ENCODE peak calls at places on chromosome 12, in six cellular contexts. One of them, this sample, is unnamed.

GRCh38 chr12:88325076-88325827 is 183.1 kb downstream of the TMTC3 start:
- DNase-seq in pancreas: no peak
- DNase-seq in CD4-positive, alpha-beta memory T cell: no peak
- DNase-seq in esophagus squamous epithelium: no peak
- DNase-seq in tibial artery: no peak
- DNase-seq in cardiac muscle cell: peak; percentile 76
- DNase-seq in this sample: no peak

GRCh38 chr12:116370886-116371580 is 93.5 kb upstream of the MED13L start:
- DNase-seq in cardiac muscle cell: no peak
- DNase-seq in pancreas: no peak
- DNase-seq in esophagus squamous epithelium: no peak
- DNase-seq in CD4-positive, alpha-beta memory T cell: no peak
- DNase-seq in tibial artery: no peak
- DNase-seq in this sample: no peak

GRCh38 chr12:31035226-31035625 is 38.4 kb upstream of the DDX11 start:
- DNase-seq in CD4-positive, alpha-beta memory T cell: no peak
- DNase-seq in pancreas: no peak
- DNase-seq in cardiac muscle cell: no peak
- DNase-seq in esophagus squamous epithelium: no peak
- DNase-seq in tibial artery: no peak
- DNase-seq in this sample: no peak

GRCh38 chr12:102948941-102949352 is 8.5 kb upstream of the ASCL1 start:
- DNase-seq in esophagus squamous epithelium: no peak
- DNase-seq in tibial artery: no peak
- DNase-seq in CD4-positive, alpha-beta memory T cell: peak; percentile 21
- DNase-seq in cardiac muscle cell: peak; percentile 60
- DNase-seq in pancreas: no peak
- DNase-seq in this sample: no peak

GRCh38 chr12:116698554-116698953 is 39.3 kb downstream of the SPRING1 start:
- DNase-seq in CD4-positive, alpha-beta memory T cell: no peak
- DNase-seq in esophagus squamous epithelium: no peak
- DNase-seq in pancreas: no peak
- DNase-seq in cardiac muscle cell: no peak
- DNase-seq in tibial artery: no peak
- DNase-seq in this sample: no peak

GRCh38 chr12:6205144-6205539 is 4.9 kb downstream of the CD9 start:
- DNase-seq in tibial artery: peak; percentile 83
- DNase-seq in cardiac muscle cell: peak; percentile 50
- DNase-seq in CD4-positive, alpha-beta memory T cell: no peak
- DNase-seq in esophagus squamous epithelium: no peak
- DNase-seq in pancreas: no peak
- DNase-seq in this sample: no peak

GRCh38 chr12:42143401-42144173 is 1.1 kb downstream of the GXYLT1 start:
- DNase-seq in tibial artery: no peak
- DNase-seq in cardiac muscle cell: peak; percentile 42
- DNase-seq in CD4-positive, alpha-beta memory T cell: peak; percentile 2
- DNase-seq in esophagus squamous epithelium: no peak
- DNase-seq in pancreas: no peak
- DNase-seq in this sample: no peak

GRCh38 chr12:121754836-121755235 is 38.7 kb downstream of the RHOF start:
- DNase-seq in CD4-positive, alpha-beta memory T cell: no peak
- DNase-seq in cardiac muscle cell: no peak
- DNase-seq in esophagus squamous epithelium: no peak
- DNase-seq in tibial artery: no peak
- DNase-seq in pancreas: no peak
- DNase-seq in this sample: no peak

GRCh38 chr12:64440100-64440499 is 11.8 kb upstream of the TBK1 start:
- DNase-seq in CD4-positive, alpha-beta memory T cell: no peak
- DNase-seq in tibial artery: no peak
- DNase-seq in esophagus squamous epithelium: no peak
- DNase-seq in pancreas: no peak
- DNase-seq in cardiac muscle cell: no peak
- DNase-seq in this sample: no peak

GRCh38 chr12:66693901-66694513 is 15.1 kb upstream of the GRIP1 start:
- DNase-seq in tibial artery: no peak
- DNase-seq in CD4-positive, alpha-beta memory T cell: peak; percentile 33
- DNase-seq in pancreas: no peak
- DNase-seq in esophagus squamous epithelium: no peak
- DNase-seq in cardiac muscle cell: peak; percentile 77
- DNase-seq in this sample: peak; percentile 35

GRCh38 chr12:20194171-20194570 is 174.2 kb upstream of the PDE3A start:
- DNase-seq in tibial artery: no peak
- DNase-seq in CD4-positive, alpha-beta memory T cell: no peak
- DNase-seq in cardiac muscle cell: peak; percentile 69
- DNase-seq in pancreas: no peak
- DNase-seq in esophagus squamous epithelium: no peak
- DNase-seq in this sample: no peak

GRCh38 chr12:26978801-26979200 is 35.4 kb downstream of the TM7SF3 start:
- DNase-seq in tibial artery: no peak
- DNase-seq in pancreas: no peak
- DNase-seq in CD4-positive, alpha-beta memory T cell: no peak
- DNase-seq in esophagus squamous epithelium: no peak
- DNase-seq in cardiac muscle cell: no peak
- DNase-seq in this sample: no peak

GRCh38 chr12:45991289-45992249 is 1.2 kb upstream of the SCAF11 start:
- DNase-seq in esophagus squamous epithelium: peak; percentile 40
- DNase-seq in CD4-positive, alpha-beta memory T cell: peak; percentile 79
- DNase-seq in tibial artery: peak; percentile 87
- DNase-seq in cardiac muscle cell: peak; percentile 61
- DNase-seq in pancreas: peak; percentile 87
- DNase-seq in this sample: peak; percentile 82

GRCh38 chr12:116302200-116303075 is 24.9 kb upstream of the MED13L start:
- DNase-seq in esophagus squamous epithelium: no peak
- DNase-seq in pancreas: no peak
- DNase-seq in cardiac muscle cell: no peak
- DNase-seq in tibial artery: no peak
- DNase-seq in CD4-positive, alpha-beta memory T cell: no peak
- DNase-seq in this sample: no peak

GRCh38 chr12:666766-667308 is 3.6 kb upstream of the NINJ2 start:
- DNase-seq in esophagus squamous epithelium: no peak
- DNase-seq in tibial artery: no peak
- DNase-seq in CD4-positive, alpha-beta memory T cell: peak; percentile 66
- DNase-seq in pancreas: no peak
- DNase-seq in cardiac muscle cell: no peak
- DNase-seq in this sample: no peak

GRCh38 chr12:34119366-34119765 is 97.1 kb downstream of the ALG10 start:
- DNase-seq in CD4-positive, alpha-beta memory T cell: no peak
- DNase-seq in tibial artery: no peak
- DNase-seq in esophagus squamous epithelium: no peak
- DNase-seq in pancreas: no peak
- DNase-seq in cardiac muscle cell: no peak
- DNase-seq in this sample: no peak

GRCh38 chr12:120215357-120215735 is 14.4 kb upstream of the RPLP0 start:
- DNase-seq in pancreas: no peak
- DNase-seq in tibial artery: no peak
- DNase-seq in esophagus squamous epithelium: no peak
- DNase-seq in CD4-positive, alpha-beta memory T cell: no peak
- DNase-seq in cardiac muscle cell: no peak
- DNase-seq in this sample: no peak

GRCh38 chr12:120214626-120215356 is 13.9 kb upstream of the RPLP0 start:
- DNase-seq in tibial artery: no peak
- DNase-seq in cardiac muscle cell: no peak
- DNase-seq in esophagus squamous epithelium: no peak
- DNase-seq in CD4-positive, alpha-beta memory T cell: no peak
- DNase-seq in pancreas: peak; percentile 74
- DNase-seq in this sample: no peak

GRCh38 chr12:120211904-120212283 is 11.0 kb upstream of the RPLP0 start:
- DNase-seq in cardiac muscle cell: no peak
- DNase-seq in tibial artery: no peak
- DNase-seq in esophagus squamous epithelium: no peak
- DNase-seq in CD4-positive, alpha-beta memory T cell: no peak
- DNase-seq in pancreas: no peak
- DNase-seq in this sample: no peak

GRCh38 chr12:120212301-120212700 is 11.4 kb upstream of the RPLP0 start:
- DNase-seq in cardiac muscle cell: no peak
- DNase-seq in CD4-positive, alpha-beta memory T cell: no peak
- DNase-seq in pancreas: peak; percentile 61
- DNase-seq in esophagus squamous epithelium: no peak
- DNase-seq in tibial artery: peak; percentile 65
- DNase-seq in this sample: no peak

GRCh38 chr12:120213758-120214157 is 12.8 kb upstream of the RPLP0 start:
- DNase-seq in CD4-positive, alpha-beta memory T cell: no peak
- DNase-seq in pancreas: no peak
- DNase-seq in cardiac muscle cell: no peak
- DNase-seq in tibial artery: no peak
- DNase-seq in esophagus squamous epithelium: no peak
- DNase-seq in this sample: no peak
- H3K36me3 ChIP-seq in CD4-positive, alpha-beta memory T cell: peaks cover 73% of the 10 kb centered on the region
- H3K36me3 ChIP-seq in pancreas: peaks cover 12% of the 10 kb centered on the region
- H3K36me3 ChIP-seq in cardiac muscle cell: peaks cover 22% of the 10 kb centered on the region
- H3K36me3 ChIP-seq in tibial artery: peaks cover 44% of the 10 kb centered on the region
- H3K36me3 ChIP-seq in esophagus squamous epithelium: peaks cover 23% of the 10 kb centered on the region
- H3K36me3 ChIP-seq in this sample: peaks cover 13% of the 10 kb centered on the region

DNA sequence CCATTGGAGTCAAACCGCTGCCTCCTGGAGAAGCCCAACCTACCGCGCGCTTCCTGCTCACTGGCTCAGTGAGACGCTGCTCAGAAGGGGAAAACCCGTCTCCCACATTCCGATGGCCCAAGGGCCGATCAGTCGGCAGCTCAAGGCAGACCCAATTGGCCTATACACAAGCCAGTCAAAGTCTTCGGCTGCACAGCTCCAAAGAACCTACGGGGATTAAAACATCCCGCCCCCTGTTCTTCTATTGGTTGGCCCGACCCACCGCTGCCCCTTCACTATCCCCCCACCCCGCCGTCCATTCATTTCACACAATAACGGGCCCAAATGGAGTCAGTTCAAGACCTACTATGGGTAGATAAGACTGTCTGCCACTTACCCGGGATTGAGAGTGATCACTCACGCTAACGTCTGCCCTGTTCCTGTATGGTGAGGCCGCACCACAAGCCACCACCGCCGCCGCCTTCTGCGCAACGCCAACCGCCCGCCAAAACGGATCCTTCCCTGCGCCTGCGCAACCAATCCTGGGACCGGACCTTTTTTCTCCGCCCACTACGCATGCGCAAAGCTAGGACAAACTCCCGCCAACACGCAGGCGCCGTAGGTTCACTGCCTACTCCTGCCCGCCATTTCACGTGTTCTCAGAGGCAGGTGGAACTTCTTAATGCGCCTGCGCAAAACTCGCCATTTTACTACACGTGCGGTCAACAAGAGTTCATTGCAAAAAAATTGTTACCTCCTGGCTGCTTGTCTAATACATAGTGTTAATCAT is at the start of gene CBX5:
- DNase-seq in cardiac muscle cell: peak; percentile 100
- DNase-seq in CD4-positive, alpha-beta memory T cell: peak; percentile 100
- DNase-seq in esophagus squamous epithelium: peak; percentile 85
- DNase-seq in pancreas: peak; percentile 100
- DNase-seq in tibial artery: peak; percentile 100
- DNase-seq in this sample: peak; percentile 100
- H3K36me3 ChIP-seq in cardiac muscle cell: peaks cover 24% of the 10 kb centered on the region
- H3K36me3 ChIP-seq in CD4-positive, alpha-beta memory T cell: peaks cover 28% of the 10 kb centered on the region
- H3K36me3 ChIP-seq in esophagus squamous epithelium: peaks cover 18% of the 10 kb centered on the region
- H3K36me3 ChIP-seq in pancreas: peaks cover 12% of the 10 kb centered on the region
- H3K36me3 ChIP-seq in tibial artery: peaks cover 28% of the 10 kb centered on the region
- H3K36me3 ChIP-seq in this sample: peaks cover 20% of the 10 kb centered on the region

GRCh38 chr12:109947511-109947910 is 47.4 kb downstream of the TCHP start:
- DNase-seq in tibial artery: no peak
- DNase-seq in cardiac muscle cell: peak; percentile 65
- DNase-seq in esophagus squamous epithelium: no peak
- DNase-seq in pancreas: no peak
- DNase-seq in CD4-positive, alpha-beta memory T cell: no peak
- DNase-seq in this sample: no peak
- H3K36me3 ChIP-seq in tibial artery: peaks cover 17% of the 10 kb centered on the region
- H3K36me3 ChIP-seq in cardiac muscle cell: peaks cover 8% of the 10 kb centered on the region
- H3K36me3 ChIP-seq in esophagus squamous epithelium: peaks cover 17% of the 10 kb centered on the region
- H3K36me3 ChIP-seq in pancreas: peaks cover 6% of the 10 kb centered on the region
- H3K36me3 ChIP-seq in CD4-positive, alpha-beta memory T cell: peaks cover 58% of the 10 kb centered on the region
- H3K36me3 ChIP-seq in this sample: peaks cover 24% of the 10 kb centered on the region

GRCh38 chr12:132719141-132719953 is 8.7 kb downstream of the PGAM5 start:
- DNase-seq in tibial artery: no peak
- DNase-seq in CD4-positive, alpha-beta memory T cell: no peak
- DNase-seq in esophagus squamous epithelium: no peak
- DNase-seq in cardiac muscle cell: no peak
- DNase-seq in pancreas: peak; percentile 71
- DNase-seq in this sample: no peak
- H3K36me3 ChIP-seq in tibial artery: peaks cover 65% of the 10 kb centered on the region
- H3K36me3 ChIP-seq in CD4-positive, alpha-beta memory T cell: peaks cover 47% of the 10 kb centered on the region
- H3K36me3 ChIP-seq in esophagus squamous epithelium: peaks cover 25% of the 10 kb centered on the region
- H3K36me3 ChIP-seq in cardiac muscle cell: peaks cover 39% of the 10 kb centered on the region
- H3K36me3 ChIP-seq in pancreas: peaks cover 10% of the 10 kb centered on the region
- H3K36me3 ChIP-seq in this sample: no peaks in the 10 kb centered on the region

GRCh38 chr12:108691154-108691994 is 39.9 kb downstream of the CORO1C start:
- DNase-seq in CD4-positive, alpha-beta memory T cell: peak; percentile 38
- DNase-seq in esophagus squamous epithelium: peak; percentile 72
- DNase-seq in cardiac muscle cell: peak; percentile 99
- DNase-seq in pancreas: peak; percentile 85
- DNase-seq in tibial artery: peak; percentile 98
- DNase-seq in this sample: peak; percentile 18

GRCh38 chr12:108689314-108690190 is 41.8 kb downstream of the CORO1C start:
- DNase-seq in CD4-positive, alpha-beta memory T cell: peak; percentile 38
- DNase-seq in pancreas: no peak
- DNase-seq in esophagus squamous epithelium: no peak
- DNase-seq in cardiac muscle cell: peak; percentile 59
- DNase-seq in tibial artery: peak; percentile 79
- DNase-seq in this sample: peak; percentile 57

GRCh38 chr12:108690799-108691153 is 40.5 kb downstream of the CORO1C start:
- DNase-seq in cardiac muscle cell: no peak
- DNase-seq in pancreas: no peak
- DNase-seq in tibial artery: no peak
- DNase-seq in esophagus squamous epithelium: no peak
- DNase-seq in CD4-positive, alpha-beta memory T cell: no peak
- DNase-seq in this sample: no peak

GRCh38 chr12:108691995-108692808 is 39.1 kb downstream of the CORO1C start:
- DNase-seq in tibial artery: no peak
- DNase-seq in esophagus squamous epithelium: no peak
- DNase-seq in pancreas: no peak
- DNase-seq in cardiac muscle cell: no peak
- DNase-seq in CD4-positive, alpha-beta memory T cell: peak; percentile 22
- DNase-seq in this sample: peak; percentile 3

GRCh38 chr12:108690191-108690518 is 41.2 kb downstream of the CORO1C start:
- DNase-seq in cardiac muscle cell: no peak
- DNase-seq in tibial artery: no peak
- DNase-seq in CD4-positive, alpha-beta memory T cell: no peak
- DNase-seq in esophagus squamous epithelium: no peak
- DNase-seq in pancreas: no peak
- DNase-seq in this sample: no peak
- H3K36me3 ChIP-seq in cardiac muscle cell: no peaks in the 10 kb centered on the region
- H3K36me3 ChIP-seq in tibial artery: no peaks in the 10 kb centered on the region
- H3K36me3 ChIP-seq in CD4-positive, alpha-beta memory T cell: no peaks in the 10 kb centered on the region
- H3K36me3 ChIP-seq in esophagus squamous epithelium: no peaks in the 10 kb centered on the region
- H3K36me3 ChIP-seq in pancreas: no peaks in the 10 kb centered on the region
- H3K36me3 ChIP-seq in this sample: no peaks in the 10 kb centered on the region

DNA sequence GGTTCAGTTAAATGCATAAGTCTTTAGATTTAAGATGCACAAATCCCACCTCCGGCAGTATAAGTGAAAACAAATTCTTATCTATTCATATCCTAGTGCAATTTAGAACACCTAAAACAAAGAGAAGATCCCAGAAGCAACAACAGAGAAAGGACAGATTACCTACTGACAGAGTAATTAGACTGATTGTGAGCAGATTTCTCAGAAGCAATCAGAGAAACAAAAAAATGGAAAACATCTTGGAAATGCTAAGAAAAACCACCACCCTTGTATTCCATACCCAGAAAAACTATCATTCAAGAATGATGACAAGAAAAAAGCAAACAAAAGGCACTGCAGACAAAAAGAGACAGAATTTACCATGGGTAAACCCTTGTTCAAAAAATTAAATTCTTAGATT is 47.6 kb upstream of the SELPLG start:
- DNase-seq in esophagus squamous epithelium: no peak
- DNase-seq in pancreas: no peak
- DNase-seq in CD4-positive, alpha-beta memory T cell: no peak
- DNase-seq in cardiac muscle cell: no peak
- DNase-seq in tibial artery: no peak
- DNase-seq in this sample: no peak
- H3K36me3 ChIP-seq in esophagus squamous epithelium: no peaks in the 10 kb centered on the region
- H3K36me3 ChIP-seq in pancreas: no peaks in the 10 kb centered on the region
- H3K36me3 ChIP-seq in CD4-positive, alpha-beta memory T cell: no peaks in the 10 kb centered on the region
- H3K36me3 ChIP-seq in cardiac muscle cell: peaks cover 13% of the 10 kb centered on the region
- H3K36me3 ChIP-seq in tibial artery: no peaks in the 10 kb centered on the region
- H3K36me3 ChIP-seq in this sample: no peaks in the 10 kb centered on the region

This sample was measured in naive thymus-derived CD4-positive, alpha-beta T cell.